ENCODE peak calls at places on chromosomes 13 and 19, in five cellular contexts. L is stimulated activated CD4-positive, alpha-beta T cell treated with anti-CD3 and anti-CD28 coated beads, TNF-alpha, amount 100 ng/mL, for 1 hour; N is amniotic stem cell; E is neural crest cell; O is T-helper 2 cell. P is an unnamed sample.
A peak's percentile ranks its signal among the peaks of the same experiment; 100 is the strongest.

GRCh38 chr13:66180806-66181205 is 1049.3 kb downstream of the PCDH9 start:
- DNase-seq in E (no peak), L (no peak), N (no peak), O (no peak), P (peak; percentile 9)

GRCh38 chr19:17076539-17076919 is 952 bp downstream of the MYO9B start:
- DNase-seq in E (peak; percentile 13), L (no peak), O (no peak), N (no peak), P (peak; percentile 31)

GRCh38 chr19:18666784-18667183 is 16.7 kb upstream of the CRTC1 start:
- DNase-seq in L (no peak), E (no peak), N (no peak), O (no peak), P (no peak)

GRCh38 chr13:104837756-104838155 is 1697.7 kb downstream of the EFNB2 start:
- DNase-seq in O (no peak), N (no peak), E (no peak), L (no peak), P (no peak)

GRCh38 chr19:11578342-11579142 is 1.1 kb upstream of the ACP5 start:
- DNase-seq in N (no peak), O (no peak), E (no peak), L (no peak), P (no peak)

GRCh38 chr19:16325161-16325527 is 518 bp downstream of the KLF2 start:
- DNase-seq in L (no peak), E (peak; percentile 32), N (no peak), O (peak; percentile 29), P (no peak)

GRCh38 chr13:111621164-111621563 is 300.7 kb downstream of the TEX29 start:
- DNase-seq in N (no peak), O (no peak), L (no peak), E (no peak), P (no peak)

GRCh38 chr19:53696951-53697350 is 65.2 kb downstream of the DPRX start:
- DNase-seq in O (no peak), L (no peak), E (no peak), N (no peak), P (no peak)

GRCh38 chr19:57099199-57099661 is 20.6 kb upstream of the USP29 start:
- DNase-seq in N (peak; percentile 12), O (peak; percentile 17), E (peak; percentile 21), L (no peak), P (peak; percentile 71)

GRCh38 chr13:23461544-23461943 is 28.0 kb upstream of the SACS start:
- DNase-seq in O (no peak), E (no peak), N (no peak), L (no peak), P (no peak)

GRCh38 chr19:5048727-5049553 is 80.0 kb downstream of the KDM4B start:
- DNase-seq in O (no peak), E (no peak), N (peak; percentile 48), L (no peak), P (peak; percentile 68)